ENCODE peak calls at places on chromosomes 4 and X, in four cellular contexts. V is T-helper 9 cell, X is GM04504, Q is kidney glomerular epithelial cell. Y is an unnamed sample.

GRCh38 chrX:37830371-37830770 is 17.0 kb downstream of the DYNLT3 start:
- DNase-seq in V (no peak), X (no peak), Q (no peak), Y (no peak)

GRCh38 chr4:83124079-83124780 is 9.7 kb upstream of the PLAC8 start:
- DNase-seq in V (no peak), X (no peak), Q (no peak), Y (no peak)

GRCh38 chrX:44937606-44938005 is 64.6 kb downstream of the KDM6A start:
- DNase-seq in V (no peak), X (no peak), Q (peak), Y (peak)

GRCh38 chr4:125390126-125390525 is 75.4 kb downstream of the FAT4 start:
- DNase-seq in V (no peak), X (peak), Q (no peak), Y (no peak)

GRCh38 chr4:85498068-85498733 is 23.3 kb downstream of the ARHGAP24 start:
- DNase-seq in V (no peak), X (no peak), Q (peak), Y (no peak)

GRCh38 chr4:120714581-120714980 is 207.9 kb downstream of the PRDM5 start:
- DNase-seq in V (no peak), X (no peak), Q (no peak), Y (no peak)

GRCh38 chr4:991451-992296 is 1.5 kb downstream of the SLC26A1 start:
- DNase-seq in V (no peak), X (no peak), Q (no peak), Y (no peak)

GRCh38 chr4:105192474-105192873 is 45.8 kb downstream of the TET2 start:
- DNase-seq in V (no peak), X (no peak), Q (no peak), Y (no peak)

GRCh38 chr4:135408109-135408508 is 1206.5 kb upstream of the PABPC4L start:
- DNase-seq in V (no peak), X (no peak), Q (no peak), Y (no peak)

GRCh38 chr4:48367016-48367415 is 25.7 kb downstream of the SLAIN2 start:
- DNase-seq in V (no peak), X (no peak), Q (no peak), Y (no peak)

GRCh38 chrX:110425222-110425621 is 66.6 kb downstream of the RTL9 start:
- DNase-seq in V (no peak), X (no peak), Q (no peak), Y (no peak)

GRCh38 chr4:164977243-164978164 is at the start of gene TRIM61:
- DNase-seq in V (no peak), X (no peak), Q (no peak), Y (no peak)

GRCh38 chrX:13029341-13029740 is 15.1 kb downstream of the FAM9C start:
- DNase-seq in V (no peak), X (no peak), Q (no peak), Y (peak)

Y was measured in ACHN.